ENCODE peak calls at places on chromosomes 3 and 15, in six cellular contexts. F, W, G, B, K and A are unnamed samples. For H3K4me1, the result is how much of the 10 kb centered on the place peaks cover.

GRCh38 chr3:101216710-101217457 is 103.5 kb downstream of the IMPG2 start:
- DNase-seq in G (peak), K (no peak), B (no peak), W (no peak), F (peak), A (peak)

GRCh38 chr3:151379083-151379734 is 5.3 kb downstream of the P2RY12 start:
- DNase-seq in F (peak), W (peak), K (no peak), B (no peak), G (no peak), A (no peak)

GRCh38 chr3:47961815-47962606 is 54.2 kb downstream of the MAP4 start:
- DNase-seq in B (no peak), F (no peak), G (no peak), K (no peak), W (no peak), A (no peak)

GRCh38 chr3:229262-229661 is 32.7 kb downstream of the CHL1 start:
- DNase-seq in B (no peak), W (no peak), K (no peak), G (no peak), F (no peak), A (no peak)

GRCh38 chr15:65952425-65953053 is 83.2 kb downstream of the RAB11A start:
- DNase-seq in F (peak), B (no peak), W (peak), K (no peak), G (no peak), A (peak)

GRCh38 chr15:64894395-64895056 is 17.2 kb upstream of the ANKDD1A start:
- DNase-seq in G (no peak), F (peak), W (no peak), K (no peak), B (no peak), A (no peak)

GRCh38 chr3:104855702-104856101 is 511.0 kb upstream of the ALCAM start:
- DNase-seq in G (no peak), F (no peak), W (no peak), B (no peak), K (no peak), A (no peak)

GRCh38 chr15:42581272-42581730 is 5.9 kb downstream of the STARD9 start:
- DNase-seq in B (peak), W (peak), G (peak), K (peak), F (peak), A (peak)

GRCh38 chr15:66021801-66022525 is 152.7 kb downstream of the RAB11A start:
- DNase-seq in K (no peak), W (no peak), G (no peak), B (no peak), F (no peak), A (no peak)

GRCh38 chr3:170532573-170532972 is 53.3 kb downstream of the SLC7A14 start:
- DNase-seq in F (no peak), G (no peak), W (no peak), K (no peak), B (no peak), A (no peak)

GRCh38 chr3:11514191-11514770 is 129.4 kb downstream of the VGLL4 start:
- DNase-seq in B (peak), K (no peak), W (no peak), F (no peak), G (peak), A (no peak)

GRCh38 chr3:55959681-55960080 is 472.6 kb upstream of the WNT5A start:
- DNase-seq in K (no peak), F (no peak), B (peak), W (no peak), G (no peak), A (no peak)

GRCh38 chr3:42220436-42220835 is 45.5 kb downstream of the CCK start:
- DNase-seq in B (no peak), G (no peak), F (no peak), W (no peak), K (no peak), A (no peak)

GRCh38 chr3:42224658-42225421 is 41.1 kb downstream of the CCK start:
- DNase-seq in K (no peak), G (no peak), F (no peak), B (peak), W (no peak), A (no peak)

GRCh38 chr3:42224178-42224577 is 41.8 kb downstream of the CCK start:
- DNase-seq in W (no peak), G (no peak), K (no peak), B (no peak), F (no peak), A (no peak)

GRCh38 chr3:42225486-42226363 is 40.3 kb downstream of the CCK start:
- DNase-seq in K (no peak), G (no peak), W (no peak), B (no peak), F (no peak), A (no peak)

GRCh38 chr3:42222942-42223693 is 42.9 kb downstream of the CCK start:
- DNase-seq in K (no peak), F (no peak), W (no peak), G (no peak), B (no peak), A (no peak)
- H3K4me1 ChIP-seq in K (under half), F (under half), W (under half), G (under half), B (under half), A (under half)

GRCh38 chr3:169391672-169392071 is 271.8 kb downstream of the MECOM start:
- DNase-seq in W (no peak), F (no peak), B (no peak), G (no peak), K (no peak), A (no peak)

GRCh38 chr3:169390741-169391300 is 272.7 kb downstream of the MECOM start:
- DNase-seq in K (no peak), F (no peak), B (no peak), W (no peak), G (no peak), A (no peak)

GRCh38 chr3:169389211-169389924 is 274.1 kb downstream of the MECOM start:
- DNase-seq in K (no peak), W (no peak), G (no peak), B (no peak), F (no peak), A (no peak)

GRCh38 chr3:169389925-169390253 is 273.6 kb downstream of the MECOM start:
- DNase-seq in B (no peak), K (no peak), W (no peak), F (no peak), G (no peak), A (no peak)

GRCh38 chr3:169390310-169390731 is 273.2 kb downstream of the MECOM start:
- DNase-seq in B (no peak), K (no peak), F (no peak), G (no peak), W (no peak), A (no peak)
- H3K27ac ChIP-seq in B (no peak), K (peak), F (no peak), G (peak), W (no peak), A (no peak)

GRCh38 chr3:31968391-31968926 is 12.6 kb downstream of the OSBPL10 start:
- DNase-seq in F (no peak), K (no peak), B (peak), G (no peak), W (no peak), A (no peak)
- H3K4me3 ChIP-seq in F (no peak), K (peak), B (peak), G (no peak), W (peak), A (no peak)

DNA sequence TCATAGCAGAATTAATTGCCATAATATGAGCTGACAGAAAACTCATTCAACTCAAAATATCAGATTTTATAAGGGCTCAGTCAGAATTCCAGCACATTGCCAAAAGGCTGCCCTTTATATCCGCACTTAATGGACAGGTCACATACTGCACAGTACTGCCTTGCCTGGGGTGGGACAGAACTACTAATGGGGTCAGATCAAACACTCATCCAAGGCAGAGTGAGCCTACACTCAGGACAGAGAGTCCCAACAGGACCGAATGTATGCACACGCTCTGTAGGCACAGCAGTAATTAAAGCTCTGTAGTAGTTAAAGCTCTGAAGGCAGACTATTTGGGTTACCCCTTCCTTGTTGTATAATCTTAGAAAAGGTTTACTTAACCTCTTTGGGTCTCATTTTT is 27.2 kb downstream of the HSPBAP1 start:
- DNase-seq in G (no peak), F (no peak), W (no peak), K (no peak), B (no peak), A (no peak)
- H3K4me1 ChIP-seq in G (under half), F (under half), W (under half), K (under half), B (under half), A (under half)

GRCh38 chr3:188082040-188082439 is 71.9 kb upstream of the LPP start:
- DNase-seq in W (no peak), K (no peak), B (no peak), F (no peak), G (no peak), A (no peak)
- H3K27ac ChIP-seq in W (no peak), K (no peak), B (no peak), F (no peak), G (peak), A (no peak)

DNA sequence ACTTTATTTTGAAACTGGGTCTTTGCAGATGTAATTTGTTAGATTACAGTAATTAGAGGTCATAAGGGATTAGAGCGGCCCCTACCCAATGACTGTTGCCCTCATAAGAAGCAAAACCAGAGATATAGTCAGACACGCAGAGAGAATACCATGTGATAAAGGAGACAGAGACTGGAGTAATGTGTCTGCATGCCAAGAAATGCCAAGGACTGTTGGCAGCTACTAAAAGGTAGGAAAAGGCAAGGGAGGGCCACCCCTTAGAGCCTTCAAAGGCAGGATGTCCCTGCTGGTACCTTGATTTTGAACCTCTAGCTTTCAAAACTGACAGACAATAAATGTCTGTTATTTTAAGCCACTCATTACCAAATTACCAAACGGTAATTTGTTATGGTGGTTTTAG is 548.2 kb downstream of the FHIT start:
- DNase-seq in B (no peak), F (no peak), K (no peak), W (no peak), G (no peak), A (no peak)
- H3K4me3 ChIP-seq in B (no peak), F (no peak), K (no peak), W (no peak), G (no peak), A (no peak)